ENCODE peak calls at places on chromosomes 5 and 9, in four cellular contexts. W is ovary, G is GM12878, X is upper lobe of left lung. S is an unnamed sample.

GRCh38 chr5:66232701-66233100 is 88.6 kb downstream of the SREK1 start:
- DNase-seq in G (no peak), X (no peak), W (no peak), S (no peak)

GRCh38 chr5:101278011-101278687 is 375.1 kb upstream of the ST8SIA4 start:
- DNase-seq in G (no peak), X (no peak), W (no peak), S (no peak)

GRCh38 chr9:119836036-119836435 is 466.8 kb upstream of the BRINP1 start:
- DNase-seq in X (no peak), G (no peak), W (no peak), S (no peak)

GRCh38 chr5:74673011-74673790 is 11.8 kb upstream of the HEXB start:
- DNase-seq in X (no peak), W (no peak), G (no peak), S (no peak)

GRCh38 chr9:105842023-105842644 is 147.8 kb downstream of the TMEM38B start:
- DNase-seq in X (no peak), W (no peak), G (peak; percentile 3), S (peak; percentile 53)

GRCh38 chr5:78797945-78798731 is 149.6 kb upstream of the LHFPL2 start:
- DNase-seq in G (no peak), W (no peak), X (no peak), S (no peak)

GRCh38 chr5:6719417-6719816 is 6.2 kb downstream of the TENT4A start:
- DNase-seq in W (no peak), G (no peak), X (no peak), S (no peak)

GRCh38 chr5:130400091-130400490 is 495.8 kb downstream of the CHSY3 start:
- DNase-seq in X (no peak), W (no peak), G (no peak), S (no peak)

GRCh38 chr5:13567819-13568218 is 376.7 kb downstream of the DNAH5 start:
- DNase-seq in G (no peak), X (no peak), W (no peak), S (no peak)

GRCh38 chr5:67537439-67538342 is 341.1 kb upstream of the CD180 start:
- DNase-seq in W (no peak), G (no peak), X (no peak), S (no peak)

GRCh38 chr5:96855041-96855872 is 21.0 kb upstream of the ERAP2 start:
- DNase-seq in W (no peak), X (peak; percentile 37), G (no peak), S (no peak)

GRCh38 chr9:127916665-127917581 is at the start of gene ST6GALNAC4:
- DNase-seq in W (peak; percentile 98), X (peak; percentile 97), G (no peak), S (peak; percentile 99)

GRCh38 chr5:65722575-65723424 is 795 bp downstream of the NLN start:
- DNase-seq in X (no peak), W (peak; percentile 23), G (no peak), S (no peak)

GRCh38 chr5:109589983-109590382 is 99.7 kb upstream of the MAN2A1 start:
- DNase-seq in G (no peak), X (no peak), W (no peak), S (no peak)

GRCh38 chr5:120600639-120601038 is 136.5 kb downstream of the PRR16 start:
- DNase-seq in G (no peak), X (no peak), W (no peak), S (no peak)

GRCh38 chr5:112846556-112846955 is 14.5 kb upstream of the SRP19 start:
- DNase-seq in X (no peak), W (no peak), G (no peak), S (no peak)

GRCh38 chr5:172683264-172683663 is 42.2 kb downstream of the NEURL1B start:
- DNase-seq in G (no peak), X (no peak), W (no peak), S (no peak)

GRCh38 chr9:125511780-125512179 is 195.2 kb downstream of the MAPKAP1 start:
- DNase-seq in X (no peak), W (no peak), G (no peak), S (peak; percentile 57)

GRCh38 chr5:29218829-29219228 is 1974.7 kb upstream of the CDH6 start:
- DNase-seq in G (no peak), W (no peak), X (no peak), S (no peak)

GRCh38 chr5:35860686-35861085 is 4.0 kb downstream of the IL7R start:
- DNase-seq in G (no peak), W (no peak), X (no peak), S (no peak)

GRCh38 chr5:138303365-138303764 is 28.2 kb downstream of the CDC25C start:
- DNase-seq in W (no peak), G (no peak), X (no peak), S (no peak)

GRCh38 chr5:55634866-55635265 is 77.3 kb downstream of the SLC38A9 start:
- DNase-seq in G (no peak), W (no peak), X (no peak), S (no peak)

GRCh38 chr5:134634227-134634626 is 1.6 kb upstream of the SAR1B start:
- DNase-seq in G (no peak), W (no peak), X (no peak), S (no peak)

GRCh38 chr9:89218040-89218928 is 39.7 kb upstream of the SHC3 start:
- DNase-seq in G (no peak), X (no peak), W (no peak), S (no peak)

GRCh38 chr5:129046151-129046550 is 48.4 kb upstream of the ISOC1 start:
- DNase-seq in X (no peak), G (no peak), W (no peak), S (no peak)

GRCh38 chr9:82367929-82368328 is 379.4 kb downstream of the SPATA31D1 start:
- DNase-seq in W (no peak), G (no peak), X (no peak), S (no peak)

GRCh38 chr9:82363236-82363635 is 374.7 kb downstream of the SPATA31D1 start:
- DNase-seq in W (no peak), X (no peak), G (no peak), S (no peak)

GRCh38 chr9:82367016-82367415 is 378.4 kb downstream of the SPATA31D1 start:
- DNase-seq in X (no peak), G (no peak), W (no peak), S (no peak)

GRCh38 chr9:82369251-82369945 is 380.8 kb downstream of the SPATA31D1 start:
- DNase-seq in G (no peak), X (no peak), W (no peak), S (no peak)

DNA sequence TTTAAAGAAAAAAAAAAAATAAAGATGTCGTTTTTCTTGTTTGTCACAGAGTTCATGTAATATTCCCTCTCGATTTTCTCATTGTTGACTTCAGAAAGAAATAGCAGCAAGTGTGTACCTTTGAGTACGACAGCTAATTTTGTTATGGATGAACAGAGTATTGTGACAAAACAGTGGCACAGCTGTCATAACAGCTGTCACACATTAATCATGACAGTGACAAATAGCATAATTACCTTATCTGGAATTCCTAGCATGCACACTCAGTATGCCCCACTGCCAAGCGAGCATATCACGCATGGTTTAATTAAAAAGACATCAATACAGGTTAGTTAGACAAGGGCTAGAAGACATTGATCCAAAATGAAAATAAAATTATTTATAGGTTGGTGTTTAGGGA is 375.1 kb downstream of the SPATA31D1 start:
- DNase-seq in W (no peak), G (no peak), X (no peak), S (no peak)
- TF ChIP-seq EP300 in W (no peak), G (no peak), X (no peak), S (no peak)

GRCh38 chr5:124634228-124634819 is 112.1 kb downstream of the ZNF608 start:
- DNase-seq in W (no peak), G (no peak), X (no peak), S (no peak)
- TF ChIP-seq EP300 in W (no peak), G (no peak), X (no peak), S (no peak)

GRCh38 chr5:32285489-32286138 is 27.1 kb downstream of the MTMR12 start:
- DNase-seq in G (no peak), W (no peak), X (no peak), S (no peak)
- TF ChIP-seq EP300 in G (no peak), W (no peak), X (no peak), S (no peak)

GRCh38 chr9:73039916-73040263 is 87.0 kb upstream of the ALDH1A1 start:
- DNase-seq in X (no peak), G (no peak), W (no peak), S (no peak)

GRCh38 chr9:73038089-73038509 is 85.2 kb upstream of the ALDH1A1 start:
- DNase-seq in G (no peak), W (no peak), X (no peak), S (no peak)

GRCh38 chr9:73038613-73039012 is 85.8 kb upstream of the ALDH1A1 start:
- DNase-seq in X (peak; percentile 23), W (peak; percentile 87), G (no peak), S (peak; percentile 94)

GRCh38 chr9:73037613-73038012 is 84.8 kb upstream of the ALDH1A1 start:
- DNase-seq in G (no peak), W (no peak), X (no peak), S (no peak)

DNA sequence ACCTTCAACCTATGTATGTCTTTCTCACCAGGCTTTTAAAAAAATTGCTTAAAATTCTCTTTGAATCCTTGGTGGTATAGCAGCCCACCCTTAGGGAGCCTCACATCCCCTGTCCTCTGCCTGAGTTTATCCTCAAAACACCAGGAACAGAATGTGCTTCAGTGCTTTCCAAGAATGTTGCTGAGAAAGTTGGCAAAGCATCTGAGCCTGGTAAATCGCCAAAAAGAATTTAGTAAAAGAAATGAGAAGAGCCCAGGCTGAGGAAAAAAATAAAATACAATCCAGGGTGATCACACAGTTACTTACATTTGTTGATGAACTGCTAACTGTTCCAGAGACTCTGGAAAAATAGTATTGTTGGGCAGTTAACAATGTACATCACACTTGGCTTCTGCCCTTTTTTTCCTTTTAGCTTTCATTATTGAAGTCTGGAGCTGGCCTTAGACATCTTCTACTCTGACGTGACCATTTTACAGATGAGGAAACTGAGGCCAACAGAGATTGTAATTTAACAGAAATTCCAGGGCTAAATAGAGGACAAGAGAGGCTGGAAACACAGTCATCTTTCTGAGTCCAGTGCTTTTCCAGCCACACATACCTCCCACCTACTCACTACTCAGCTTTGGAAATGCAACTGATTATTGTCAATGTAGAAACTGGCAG is 86.5 kb upstream of the ALDH1A1 start:
- DNase-seq in G (no peak), W (peak; percentile 48), X (no peak), S (no peak)
- TF ChIP-seq EP300 in G (no peak), W (peak; percentile 82), X (peak; percentile 32), S (peak; percentile 91)